ENCODE peak calls at places on chromosomes 4 and X, in seven cellular contexts. U, J, E, M, R, Y and D are unnamed samples.

GRCh38 chrX:6679988-6680387 is 145.1 kb upstream of the VCX3A start:
- DNase-seq in U (no peak), J (no peak), E (no peak), M (no peak), R (no peak), Y (no peak), D (no peak)

GRCh38 chr4:2816401-2816954 is 23.6 kb downstream of the SH3BP2 start:
- DNase-seq in U (no peak), J (no peak), E (no peak), M (no peak), R (no peak), Y (no peak), D (no peak)

GRCh38 chrX:154354013-154354412 is 20.4 kb downstream of the FLNA start:
- DNase-seq in U (no peak), J (no peak), E (no peak), M (no peak), R (no peak), Y (no peak), D (no peak)

GRCh38 chr4:1153567-1154090 is 18.8 kb downstream of the SPON2 start:
- DNase-seq in U (no peak), J (no peak), E (no peak), M (no peak), R (no peak), Y (no peak), D (no peak)

GRCh38 chrX:130055899-130056298 is 54.4 kb downstream of the ELF4 start:
- DNase-seq in U (no peak), J (no peak), E (no peak), M (peak), R (no peak), Y (no peak), D (no peak)

GRCh38 chrX:15971696-15972095 is 117.1 kb upstream of the AP1S2 start:
- DNase-seq in U (no peak), J (no peak), E (no peak), M (no peak), R (no peak), Y (no peak), D (no peak)

GRCh38 chr4:124846306-124846705 is 133.8 kb upstream of the ANKRD50 start:
- DNase-seq in U (no peak), J (no peak), E (no peak), M (no peak), R (peak), Y (no peak), D (no peak)

GRCh38 chr4:174061026-174061425 is 222.4 kb downstream of the FBXO8 start:
- DNase-seq in U (no peak), J (no peak), E (no peak), M (no peak), R (no peak), Y (no peak), D (no peak)

GRCh38 chr4:8776366-8776765 is 95.3 kb downstream of the HMX1 start:
- DNase-seq in U (no peak), J (no peak), E (no peak), M (no peak), R (no peak), Y (no peak), D (no peak)

GRCh38 chr4:57265831-57266582 is 155.8 kb upstream of the IGFBP7 start:
- DNase-seq in U (no peak), J (no peak), E (peak), M (peak), R (no peak), Y (no peak), D (no peak)

GRCh38 chrX:150546711-150547153 is 21.7 kb upstream of the MTM1 start:
- DNase-seq in U (no peak), J (no peak), E (no peak), M (no peak), R (no peak), Y (no peak), D (no peak)

GRCh38 chr4:1597021-1597931 is 86.8 kb downstream of the FAM53A start:
- DNase-seq in U (no peak), J (no peak), E (no peak), M (no peak), R (no peak), Y (no peak), D (no peak)

GRCh38 chr4:55447826-55448225 is 52.1 kb downstream of the TMEM165 start:
- DNase-seq in U (no peak), J (no peak), E (no peak), M (no peak), R (no peak), Y (no peak), D (no peak)

GRCh38 chr4:142656178-142656577 is 189.9 kb downstream of the INPP4B start:
- DNase-seq in U (no peak), J (no peak), E (peak), M (no peak), R (peak), Y (no peak), D (no peak)

GRCh38 chr4:153502584-153502983 is 36.4 kb downstream of the TMEM131L start:
- DNase-seq in U (no peak), J (no peak), E (no peak), M (no peak), R (no peak), Y (no peak), D (no peak)

GRCh38 chr4:165457793-165458192 is 79.0 kb downstream of the CPE start:
- DNase-seq in U (no peak), J (no peak), E (no peak), M (no peak), R (no peak), Y (no peak), D (no peak)

GRCh38 chrX:50626432-50626831 is 155.8 kb upstream of the DGKK start:
- DNase-seq in U (no peak), J (no peak), E (no peak), M (no peak), R (no peak), Y (no peak), D (no peak)

GRCh38 chr4:177632481-177632880 is 190.2 kb upstream of the AGA start:
- DNase-seq in U (no peak), J (no peak), E (no peak), M (no peak), R (no peak), Y (no peak), D (no peak)

GRCh38 chr4:105956566-105956965 is 61.3 kb downstream of the NPNT start:
- DNase-seq in U (no peak), J (no peak), E (no peak), M (no peak), R (no peak), Y (no peak), D (no peak)

GRCh38 chr4:39576268-39576667 is 49.0 kb upstream of the UGDH start:
- DNase-seq in U (no peak), J (no peak), E (no peak), M (peak), R (no peak), Y (no peak), D (no peak)

GRCh38 chr4:13876151-13876550 is 248.6 kb upstream of the BOD1L1 start:
- DNase-seq in U (no peak), J (no peak), E (no peak), M (no peak), R (no peak), Y (no peak), D (no peak)

GRCh38 chr4:27018076-27018475 is 157.4 kb downstream of the STIM2 start:
- DNase-seq in U (no peak), J (no peak), E (no peak), M (no peak), R (no peak), Y (no peak), D (no peak)

GRCh38 chrX:129233791-129234190 is 289.5 kb downstream of the SMARCA1 start:
- DNase-seq in U (no peak), J (no peak), E (no peak), M (no peak), R (no peak), Y (no peak), D (no peak)

GRCh38 chrX:65528293-65528692 is 6.3 kb downstream of the LAS1L start:
- DNase-seq in U (no peak), J (no peak), E (no peak), M (no peak), R (no peak), Y (no peak), D (no peak)

GRCh38 chr4:119667802-119668201 is 39.2 kb upstream of the PDE5A start:
- DNase-seq in U (no peak), J (no peak), E (no peak), M (no peak), R (no peak), Y (no peak), D (no peak)

GRCh38 chrX:14675500-14675899 is 146.2 kb downstream of the GLRA2 start:
- DNase-seq in U (no peak), J (no peak), E (no peak), M (no peak), R (no peak), Y (no peak), D (no peak)

GRCh38 chr4:108762559-108763225 is at the start of gene ETNPPL:
- DNase-seq in U (no peak), J (peak), E (peak), M (peak), R (peak), Y (no peak), D (peak)

GRCh38 chrX:12967711-12968465 is 7.0 kb upstream of the TMSB4X start:
- DNase-seq in U (no peak), J (no peak), E (no peak), M (no peak), R (no peak), Y (no peak), D (no peak)

GRCh38 chr4:93897559-93897958 is 69.0 kb downstream of the ATOH1 start:
- DNase-seq in U (no peak), J (no peak), E (peak), M (no peak), R (peak), Y (no peak), D (no peak)

GRCh38 chrX:95907081-95907480 is 777.6 kb upstream of the DIAPH2 start:
- DNase-seq in U (peak), J (no peak), E (no peak), M (no peak), R (no peak), Y (no peak), D (no peak)